ENCODE peak calls at places on chromosomes 1 and 21, in eight cellular contexts. One of them, this sample, is unnamed.
A peak's percentile ranks its signal among the peaks of the same experiment; 100 is the strongest.

GRCh38 chr1:181855380-181855779 is 206.1 kb downstream of the ZNF648 start:
- DNase-seq in endodermal cell: no peak
- DNase-seq in G401: no peak
- DNase-seq in CD8-positive, alpha-beta T cell: no peak
- DNase-seq in GDM1: no peak
- DNase-seq in NCI-H1436: no peak
- DNase-seq in dermis blood vessel endothelial cell: no peak
- DNase-seq in skeletal muscle cell: no peak
- DNase-seq in this sample: no peak

GRCh38 chr1:10717296-10718082 is 79.0 kb downstream of the CASZ1 start:
- DNase-seq in endodermal cell: no peak
- DNase-seq in G401: no peak
- DNase-seq in CD8-positive, alpha-beta T cell: no peak
- DNase-seq in GDM1: no peak
- DNase-seq in NCI-H1436: no peak
- DNase-seq in dermis blood vessel endothelial cell: no peak
- DNase-seq in skeletal muscle cell: no peak
- DNase-seq in this sample: no peak

GRCh38 chr1:111690306-111690617 is 48.9 kb downstream of the INKA2 start:
- DNase-seq in endodermal cell: no peak
- DNase-seq in G401: peak; percentile 85
- DNase-seq in CD8-positive, alpha-beta T cell: no peak
- DNase-seq in GDM1: no peak
- DNase-seq in NCI-H1436: no peak
- DNase-seq in dermis blood vessel endothelial cell: peak; percentile 63
- DNase-seq in skeletal muscle cell: peak; percentile 80
- DNase-seq in this sample: no peak

GRCh38 chr1:85344256-85344694 is 67.8 kb upstream of the BCL10 start:
- DNase-seq in endodermal cell: peak; percentile 86
- DNase-seq in G401: no peak
- DNase-seq in CD8-positive, alpha-beta T cell: no peak
- DNase-seq in GDM1: no peak
- DNase-seq in NCI-H1436: no peak
- DNase-seq in dermis blood vessel endothelial cell: peak; percentile 90
- DNase-seq in skeletal muscle cell: no peak
- DNase-seq in this sample: no peak

GRCh38 chr21:46410516-46410915 is 48.2 kb upstream of the DIP2A start:
- DNase-seq in endodermal cell: no peak
- DNase-seq in G401: no peak
- DNase-seq in CD8-positive, alpha-beta T cell: no peak
- DNase-seq in GDM1: no peak
- DNase-seq in NCI-H1436: no peak
- DNase-seq in dermis blood vessel endothelial cell: no peak
- DNase-seq in skeletal muscle cell: no peak
- DNase-seq in this sample: no peak

GRCh38 chr1:81550753-81551152 is 250.0 kb upstream of the ADGRL2 start:
- DNase-seq in endodermal cell: no peak
- DNase-seq in G401: no peak
- DNase-seq in CD8-positive, alpha-beta T cell: no peak
- DNase-seq in GDM1: no peak
- DNase-seq in NCI-H1436: no peak
- DNase-seq in dermis blood vessel endothelial cell: peak; percentile 38
- DNase-seq in skeletal muscle cell: no peak
- DNase-seq in this sample: no peak

GRCh38 chr1:13814131-13814530 is 114.1 kb downstream of the PRDM2 start:
- DNase-seq in endodermal cell: no peak
- DNase-seq in G401: no peak
- DNase-seq in CD8-positive, alpha-beta T cell: no peak
- DNase-seq in GDM1: no peak
- DNase-seq in NCI-H1436: no peak
- DNase-seq in dermis blood vessel endothelial cell: no peak
- DNase-seq in skeletal muscle cell: no peak
- DNase-seq in this sample: no peak

GRCh38 chr1:112818990-112819689 is 104.0 kb upstream of the PPM1J start:
- DNase-seq in endodermal cell: peak; percentile 70
- DNase-seq in G401: no peak
- DNase-seq in CD8-positive, alpha-beta T cell: no peak
- DNase-seq in GDM1: peak; percentile 41
- DNase-seq in NCI-H1436: no peak
- DNase-seq in dermis blood vessel endothelial cell: peak; percentile 86
- DNase-seq in skeletal muscle cell: peak; percentile 24
- DNase-seq in this sample: no peak

GRCh38 chr1:23421752-23422312 is 2.7 kb downstream of the TCEA3 start:
- DNase-seq in endodermal cell: no peak
- DNase-seq in G401: no peak
- DNase-seq in CD8-positive, alpha-beta T cell: no peak
- DNase-seq in GDM1: no peak
- DNase-seq in NCI-H1436: no peak
- DNase-seq in dermis blood vessel endothelial cell: peak; percentile 43
- DNase-seq in skeletal muscle cell: peak; percentile 54
- DNase-seq in this sample: no peak

GRCh38 chr1:7378346-7379130 is 392.6 kb upstream of the VAMP3 start:
- DNase-seq in endodermal cell: peak; percentile 34
- DNase-seq in G401: no peak
- DNase-seq in CD8-positive, alpha-beta T cell: no peak
- DNase-seq in GDM1: no peak
- DNase-seq in NCI-H1436: no peak
- DNase-seq in dermis blood vessel endothelial cell: no peak
- DNase-seq in skeletal muscle cell: no peak
- DNase-seq in this sample: no peak

GRCh38 chr1:153533689-153534201 is 2.0 kb downstream of the S100A6 start:
- DNase-seq in endodermal cell: peak; percentile 56
- DNase-seq in G401: peak; percentile 43
- DNase-seq in CD8-positive, alpha-beta T cell: no peak
- DNase-seq in GDM1: no peak
- DNase-seq in NCI-H1436: no peak
- DNase-seq in dermis blood vessel endothelial cell: peak; percentile 89
- DNase-seq in skeletal muscle cell: peak; percentile 84
- DNase-seq in this sample: no peak

GRCh38 chr21:38834725-38835124 is 29.0 kb downstream of the ETS2 start:
- DNase-seq in endodermal cell: no peak
- DNase-seq in G401: no peak
- DNase-seq in CD8-positive, alpha-beta T cell: no peak
- DNase-seq in GDM1: no peak
- DNase-seq in NCI-H1436: no peak
- DNase-seq in dermis blood vessel endothelial cell: no peak
- DNase-seq in skeletal muscle cell: no peak
- DNase-seq in this sample: no peak

GRCh38 chr1:226656601-226657277 is 82.3 kb downstream of the ITPKB start:
- DNase-seq in endodermal cell: no peak
- DNase-seq in G401: no peak
- DNase-seq in CD8-positive, alpha-beta T cell: no peak
- DNase-seq in GDM1: no peak
- DNase-seq in NCI-H1436: peak; percentile 72
- DNase-seq in dermis blood vessel endothelial cell: peak; percentile 60
- DNase-seq in skeletal muscle cell: peak; percentile 84
- DNase-seq in this sample: no peak